ENCODE peak calls at places on chromosome 21, in nine cellular contexts. U is lower lobe of right lung; V is astrocyte of the hippocampus; Q is body of pancreas; X is anterior cingulate cortex; A is stimulated activated CD4-positive, alpha-beta T cell treated with anti-CD3 and anti-CD28 coated beads, Interleukin-15, amount 100 ng/mL, for 1 hour; R is foreskin fibroblast; P is fibroblast of lung; O is A172. L is an unnamed sample.

GRCh38 chr21:45588086-45588825 is 46.0 kb upstream of the SLC19A1 start:
- DNase-seq in Q (no peak), A (no peak), U (no peak), X (no peak), P (no peak), V (no peak), O (no peak), R (no peak), L (no peak)

GRCh38 chr21:25966308-25966707 is 204.3 kb downstream of the APP start:
- DNase-seq in R (no peak), O (no peak), V (no peak), X (no peak), U (no peak), Q (no peak), P (peak; percentile 27), A (no peak), L (no peak)

GRCh38 chr21:42269382-42269781 is 45.8 kb downstream of the TFF3 start:
- DNase-seq in X (no peak), P (no peak), O (no peak), Q (no peak), R (no peak), V (no peak), A (no peak), U (no peak), L (no peak)

GRCh38 chr21:32572574-32573420 is 12.5 kb downstream of the TCP10L start:
- DNase-seq in U (no peak), P (no peak), A (no peak), O (no peak), V (no peak), X (no peak), Q (peak; percentile 68), R (no peak), L (no peak)

GRCh38 chr21:36388835-36389234 is 3.6 kb downstream of the CHAF1B start:
- DNase-seq in U (no peak), O (peak; percentile 32), Q (peak; percentile 53), X (no peak), P (peak; percentile 35), V (peak; percentile 87), A (no peak), R (peak; percentile 35), L (no peak)

GRCh38 chr21:17397703-17398102 is 115.1 kb upstream of the CXADR start:
- DNase-seq in P (no peak), Q (no peak), O (no peak), V (no peak), R (no peak), X (no peak), U (no peak), A (no peak), L (no peak)

GRCh38 chr21:29613021-29613420 is 314.3 kb downstream of the BACH1 start:
- DNase-seq in U (no peak), P (peak; percentile 14), Q (no peak), A (no peak), R (peak; percentile 23), O (no peak), X (no peak), V (peak; percentile 3), L (no peak)

GRCh38 chr21:35265170-35265877 is 216.2 kb upstream of the RUNX1 start:
- DNase-seq in P (peak; percentile 61), A (no peak), V (peak; percentile 63), O (peak; percentile 87), Q (no peak), R (peak; percentile 78), X (no peak), U (no peak), L (no peak)

GRCh38 chr21:31354604-31355443 is 10.8 kb upstream of the TIAM1 start:
- DNase-seq in Q (no peak), V (peak; percentile 95), R (peak; percentile 86), P (peak; percentile 57), X (no peak), O (peak; percentile 97), A (peak; percentile 46), U (no peak), L (peak; percentile 58)

GRCh38 chr21:31221051-31221450 is 123.0 kb downstream of the TIAM1 start:
- DNase-seq in R (no peak), Q (no peak), V (no peak), U (no peak), P (no peak), O (no peak), A (no peak), X (no peak), L (no peak)

GRCh38 chr21:38524168-38525153 is 26.2 kb upstream of the ERG start:
- DNase-seq in Q (no peak), R (no peak), P (no peak), X (no peak), A (no peak), V (no peak), O (no peak), U (no peak), L (no peak)

GRCh38 chr21:38910390-38911008 is 104.8 kb downstream of the ETS2 start:
- DNase-seq in X (no peak), R (no peak), Q (peak; percentile 46), P (no peak), O (peak; percentile 56), V (no peak), A (no peak), U (no peak), L (no peak)

GRCh38 chr21:45432575-45433255 is 27.8 kb downstream of the COL18A1 start:
- DNase-seq in R (peak; percentile 78), X (no peak), U (no peak), O (no peak), Q (no peak), V (peak; percentile 49), A (no peak), P (peak; percentile 85), L (no peak)

GRCh38 chr21:45364464-45365185 is 40.3 kb upstream of the COL18A1 start:
- DNase-seq in P (peak; percentile 89), R (no peak), U (no peak), Q (peak; percentile 52), A (no peak), O (peak; percentile 87), X (no peak), V (peak; percentile 91), L (no peak)

GRCh38 chr21:38082936-38083335 is 166.7 kb upstream of the KCNJ6 start:
- DNase-seq in U (no peak), O (no peak), X (no peak), V (no peak), A (no peak), Q (no peak), R (no peak), P (no peak), L (no peak)

GRCh38 chr21:15730484-15731242 is 881 bp downstream of the USP25 start:
- DNase-seq in O (no peak), X (peak; percentile 64), Q (no peak), P (peak; percentile 16), R (no peak), U (no peak), V (no peak), A (no peak), L (no peak)

GRCh38 chr21:42242611-42243010 is 23.7 kb downstream of the ABCG1 start:
- DNase-seq in P (no peak), U (peak; percentile 21), X (no peak), Q (no peak), A (no peak), R (no peak), O (no peak), V (no peak), L (no peak)

GRCh38 chr21:42406201-42406601 is 2.5 kb downstream of the UBASH3A start:
- DNase-seq in R (no peak), P (no peak), A (no peak), U (no peak), Q (no peak), O (no peak), V (no peak), X (no peak), L (no peak)